ENCODE peak calls at places on chromosome 18, in nine cellular contexts. One of them, this sample, is unnamed.

GRCh38 chr18:74508821-74509225 is 12.7 kb downstream of the CNDP2 start:
- DNase-seq in mammary epithelial cell: no peak
- DNase-seq in spleen: peak
- DNase-seq in GM20000: no peak
- DNase-seq in lower lobe of right lung: no peak
- DNase-seq in bronchial epithelial cell: no peak
- DNase-seq in choroid plexus epithelial cell: no peak
- DNase-seq in mucosa of descending colon: no peak
- DNase-seq in fibroblast of mammary gland: no peak
- DNase-seq in this sample: peak

GRCh38 chr18:11393486-11393885 is 215.9 kb upstream of the SLC35G4 start:
- DNase-seq in mammary epithelial cell: no peak
- DNase-seq in spleen: no peak
- DNase-seq in GM20000: no peak
- DNase-seq in lower lobe of right lung: no peak
- DNase-seq in bronchial epithelial cell: no peak
- DNase-seq in choroid plexus epithelial cell: no peak
- DNase-seq in mucosa of descending colon: no peak
- DNase-seq in fibroblast of mammary gland: no peak
- DNase-seq in this sample: peak

GRCh38 chr18:48541026-48541746 is 2.4 kb downstream of the CTIF start:
- DNase-seq in mammary epithelial cell: peak
- DNase-seq in spleen: peak
- DNase-seq in GM20000: peak
- DNase-seq in lower lobe of right lung: peak
- DNase-seq in bronchial epithelial cell: peak
- DNase-seq in choroid plexus epithelial cell: peak
- DNase-seq in mucosa of descending colon: peak
- DNase-seq in fibroblast of mammary gland: peak
- DNase-seq in this sample: peak

GRCh38 chr18:49520661-49521145 is 33.7 kb upstream of the C18orf32 start:
- DNase-seq in mammary epithelial cell: peak
- DNase-seq in spleen: no peak
- DNase-seq in GM20000: no peak
- DNase-seq in lower lobe of right lung: no peak
- DNase-seq in bronchial epithelial cell: peak
- DNase-seq in choroid plexus epithelial cell: peak
- DNase-seq in mucosa of descending colon: no peak
- DNase-seq in fibroblast of mammary gland: peak
- DNase-seq in this sample: peak

GRCh38 chr18:7987284-7987976 is 420.3 kb downstream of the PTPRM start:
- DNase-seq in mammary epithelial cell: peak
- DNase-seq in spleen: no peak
- DNase-seq in GM20000: no peak
- DNase-seq in lower lobe of right lung: no peak
- DNase-seq in bronchial epithelial cell: peak
- DNase-seq in choroid plexus epithelial cell: peak
- DNase-seq in mucosa of descending colon: no peak
- DNase-seq in fibroblast of mammary gland: peak
- DNase-seq in this sample: peak

GRCh38 chr18:32019251-32019943 is 772 bp downstream of the RNF125 start:
- DNase-seq in mammary epithelial cell: peak
- DNase-seq in spleen: peak
- DNase-seq in GM20000: peak
- DNase-seq in lower lobe of right lung: peak
- DNase-seq in bronchial epithelial cell: peak
- DNase-seq in choroid plexus epithelial cell: peak
- DNase-seq in mucosa of descending colon: peak
- DNase-seq in fibroblast of mammary gland: peak
- DNase-seq in this sample: peak

GRCh38 chr18:48832961-48833700 is 117.6 kb downstream of the SMAD7 start:
- DNase-seq in mammary epithelial cell: peak
- DNase-seq in spleen: peak
- DNase-seq in GM20000: no peak
- DNase-seq in lower lobe of right lung: peak
- DNase-seq in bronchial epithelial cell: peak
- DNase-seq in choroid plexus epithelial cell: no peak
- DNase-seq in mucosa of descending colon: peak
- DNase-seq in fibroblast of mammary gland: peak
- DNase-seq in this sample: peak

GRCh38 chr18:59617468-59617932 is 79.7 kb downstream of the CCBE1 start:
- DNase-seq in mammary epithelial cell: peak
- DNase-seq in spleen: no peak
- DNase-seq in GM20000: no peak
- DNase-seq in lower lobe of right lung: no peak
- DNase-seq in bronchial epithelial cell: peak
- DNase-seq in choroid plexus epithelial cell: peak
- DNase-seq in mucosa of descending colon: no peak
- DNase-seq in fibroblast of mammary gland: no peak
- DNase-seq in this sample: no peak

GRCh38 chr18:39523281-39523680 is 1957.7 kb upstream of the CELF4 start:
- DNase-seq in mammary epithelial cell: peak
- DNase-seq in spleen: no peak
- DNase-seq in GM20000: no peak
- DNase-seq in lower lobe of right lung: no peak
- DNase-seq in bronchial epithelial cell: peak
- DNase-seq in choroid plexus epithelial cell: peak
- DNase-seq in mucosa of descending colon: no peak
- DNase-seq in fibroblast of mammary gland: peak
- DNase-seq in this sample: peak

GRCh38 chr18:48889115-48889941 is 61.4 kb downstream of the SMAD7 start:
- DNase-seq in mammary epithelial cell: no peak
- DNase-seq in spleen: peak
- DNase-seq in GM20000: no peak
- DNase-seq in lower lobe of right lung: no peak
- DNase-seq in bronchial epithelial cell: no peak
- DNase-seq in choroid plexus epithelial cell: peak
- DNase-seq in mucosa of descending colon: peak
- DNase-seq in fibroblast of mammary gland: no peak
- DNase-seq in this sample: no peak

GRCh38 chr18:1708006-1708405 is 803.3 kb downstream of the ADCYAP1 start:
- DNase-seq in mammary epithelial cell: peak
- DNase-seq in spleen: no peak
- DNase-seq in GM20000: no peak
- DNase-seq in lower lobe of right lung: no peak
- DNase-seq in bronchial epithelial cell: peak
- DNase-seq in choroid plexus epithelial cell: no peak
- DNase-seq in mucosa of descending colon: no peak
- DNase-seq in fibroblast of mammary gland: no peak
- DNase-seq in this sample: no peak

GRCh38 chr18:37754141-37754540 is 188.5 kb upstream of the CELF4 start:
- DNase-seq in mammary epithelial cell: no peak
- DNase-seq in spleen: no peak
- DNase-seq in GM20000: no peak
- DNase-seq in lower lobe of right lung: no peak
- DNase-seq in bronchial epithelial cell: peak
- DNase-seq in choroid plexus epithelial cell: no peak
- DNase-seq in mucosa of descending colon: no peak
- DNase-seq in fibroblast of mammary gland: no peak
- DNase-seq in this sample: no peak

GRCh38 chr18:23276456-23276855 is 141.2 kb downstream of the CABLES1 start:
- DNase-seq in mammary epithelial cell: no peak
- DNase-seq in spleen: no peak
- DNase-seq in GM20000: no peak
- DNase-seq in lower lobe of right lung: no peak
- DNase-seq in bronchial epithelial cell: no peak
- DNase-seq in choroid plexus epithelial cell: no peak
- DNase-seq in mucosa of descending colon: no peak
- DNase-seq in fibroblast of mammary gland: no peak
- DNase-seq in this sample: no peak

GRCh38 chr18:23453657-23454011 is 547 bp downstream of the RIOK3 start:
- DNase-seq in mammary epithelial cell: peak
- DNase-seq in spleen: no peak
- DNase-seq in GM20000: no peak
- DNase-seq in lower lobe of right lung: no peak
- DNase-seq in bronchial epithelial cell: peak
- DNase-seq in choroid plexus epithelial cell: peak
- DNase-seq in mucosa of descending colon: no peak
- DNase-seq in fibroblast of mammary gland: peak
- DNase-seq in this sample: peak

GRCh38 chr18:57505231-57505630 is 70.1 kb downstream of the ONECUT2 start:
- DNase-seq in mammary epithelial cell: no peak
- DNase-seq in spleen: no peak
- DNase-seq in GM20000: no peak
- DNase-seq in lower lobe of right lung: no peak
- DNase-seq in bronchial epithelial cell: no peak
- DNase-seq in choroid plexus epithelial cell: no peak
- DNase-seq in mucosa of descending colon: no peak
- DNase-seq in fibroblast of mammary gland: no peak
- DNase-seq in this sample: no peak

GRCh38 chr18:49050462-49050861 is 99.7 kb upstream of the SMAD7 start:
- DNase-seq in mammary epithelial cell: no peak
- DNase-seq in spleen: no peak
- DNase-seq in GM20000: no peak
- DNase-seq in lower lobe of right lung: no peak
- DNase-seq in bronchial epithelial cell: no peak
- DNase-seq in choroid plexus epithelial cell: no peak
- DNase-seq in mucosa of descending colon: no peak
- DNase-seq in fibroblast of mammary gland: no peak
- DNase-seq in this sample: no peak

GRCh38 chr18:48530399-48531081 is 8.3 kb upstream of the CTIF start:
- DNase-seq in mammary epithelial cell: no peak
- DNase-seq in spleen: no peak
- DNase-seq in GM20000: no peak
- DNase-seq in lower lobe of right lung: no peak
- DNase-seq in bronchial epithelial cell: no peak
- DNase-seq in choroid plexus epithelial cell: no peak
- DNase-seq in mucosa of descending colon: no peak
- DNase-seq in fibroblast of mammary gland: no peak
- DNase-seq in this sample: no peak

GRCh38 chr18:62771494-62771893 is 56.2 kb downstream of the PHLPP1 start:
- DNase-seq in mammary epithelial cell: no peak
- DNase-seq in spleen: no peak
- DNase-seq in GM20000: peak
- DNase-seq in lower lobe of right lung: no peak
- DNase-seq in bronchial epithelial cell: no peak
- DNase-seq in choroid plexus epithelial cell: no peak
- DNase-seq in mucosa of descending colon: no peak
- DNase-seq in fibroblast of mammary gland: no peak
- DNase-seq in this sample: no peak

DNA sequence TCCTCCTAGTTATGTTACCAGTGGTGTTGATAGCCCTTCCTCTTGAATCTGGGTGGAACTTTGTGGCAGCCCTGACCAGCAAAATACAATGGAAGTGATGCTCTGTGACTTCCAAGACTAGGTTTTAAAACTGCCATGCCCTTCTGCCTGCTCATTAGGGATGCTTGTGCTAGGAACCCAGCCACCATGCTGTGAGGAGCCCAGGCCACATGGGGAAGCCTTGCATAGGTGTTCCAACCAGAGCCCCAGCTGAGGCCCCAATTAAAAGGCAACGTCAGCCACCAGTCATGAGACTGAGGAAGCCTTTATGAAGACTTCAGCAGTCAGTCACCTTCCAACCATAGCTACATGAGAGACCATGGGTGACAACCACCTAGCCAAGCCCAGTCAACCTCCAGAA is 14.0 kb upstream of the MAPRE2 start:
- DNase-seq in mammary epithelial cell: no peak
- DNase-seq in spleen: no peak
- DNase-seq in GM20000: no peak
- DNase-seq in lower lobe of right lung: no peak
- DNase-seq in bronchial epithelial cell: no peak
- DNase-seq in choroid plexus epithelial cell: no peak
- DNase-seq in mucosa of descending colon: no peak
- DNase-seq in fibroblast of mammary gland: no peak
- DNase-seq in this sample: no peak
- TF ChIP-seq CTCF in mammary epithelial cell: no peak
- TF ChIP-seq CTCF in spleen: no peak
- TF ChIP-seq CTCF in GM20000: no peak
- TF ChIP-seq CTCF in lower lobe of right lung: no peak
- TF ChIP-seq CTCF in bronchial epithelial cell: no peak
- TF ChIP-seq CTCF in choroid plexus epithelial cell: no peak
- TF ChIP-seq CTCF in mucosa of descending colon: no peak
- TF ChIP-seq CTCF in fibroblast of mammary gland: no peak
- TF ChIP-seq CTCF in this sample: no peak

DNA sequence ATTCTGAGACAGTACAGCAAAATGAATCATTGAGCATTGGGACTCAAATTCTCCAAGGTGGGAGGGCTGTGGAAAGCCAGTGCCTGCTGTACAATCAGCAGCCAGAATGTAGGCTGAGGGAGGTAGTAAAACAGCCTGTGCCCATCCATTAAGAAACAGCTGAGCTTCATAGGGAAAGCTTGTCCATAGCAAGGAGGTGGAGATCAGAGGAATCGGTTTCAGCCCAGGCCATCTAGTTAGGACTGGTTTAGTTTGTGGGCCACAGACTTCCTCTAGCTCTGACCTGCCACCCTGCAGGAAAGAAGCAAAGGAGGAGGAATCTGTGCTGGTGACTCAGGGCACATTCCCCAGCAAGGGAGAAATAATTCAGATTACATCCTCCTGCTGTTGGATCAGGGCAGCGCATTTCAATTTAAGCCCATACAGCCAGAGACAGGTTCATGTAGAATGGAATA is 333.4 kb downstream of the SETBP1 start:
- DNase-seq in mammary epithelial cell: peak
- DNase-seq in spleen: no peak
- DNase-seq in GM20000: no peak
- DNase-seq in lower lobe of right lung: no peak
- DNase-seq in bronchial epithelial cell: peak
- DNase-seq in choroid plexus epithelial cell: peak
- DNase-seq in mucosa of descending colon: no peak
- DNase-seq in fibroblast of mammary gland: peak
- DNase-seq in this sample: peak
- TF ChIP-seq CTCF in mammary epithelial cell: peak
- TF ChIP-seq CTCF in spleen: no peak
- TF ChIP-seq CTCF in GM20000: no peak
- TF ChIP-seq CTCF in lower lobe of right lung: no peak
- TF ChIP-seq CTCF in bronchial epithelial cell: peak
- TF ChIP-seq CTCF in choroid plexus epithelial cell: peak
- TF ChIP-seq CTCF in mucosa of descending colon: no peak
- TF ChIP-seq CTCF in fibroblast of mammary gland: peak
- TF ChIP-seq CTCF in this sample: peak

DNA sequence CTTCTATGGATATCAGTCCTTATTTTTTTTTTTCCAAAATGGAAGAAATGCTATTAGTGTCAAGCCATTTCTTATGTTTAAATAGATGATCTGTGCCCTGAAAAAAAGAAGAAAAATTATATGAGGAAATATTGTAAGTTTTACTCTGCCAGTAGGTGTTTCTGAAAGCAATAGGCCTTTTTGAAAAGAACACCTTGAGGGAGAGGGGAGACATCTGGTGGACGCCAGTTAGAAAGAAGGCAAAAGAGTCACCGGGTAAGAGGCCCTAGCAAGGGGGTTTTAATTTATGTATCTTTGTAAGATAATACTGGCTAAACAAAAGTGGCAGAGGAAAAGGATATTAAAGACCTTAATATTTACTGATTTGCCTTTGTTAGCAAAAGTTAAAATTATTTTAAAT is 56.1 kb downstream of the DYNAP start:
- DNase-seq in mammary epithelial cell: peak
- DNase-seq in spleen: no peak
- DNase-seq in GM20000: peak
- DNase-seq in lower lobe of right lung: no peak
- DNase-seq in bronchial epithelial cell: peak
- DNase-seq in choroid plexus epithelial cell: peak
- DNase-seq in mucosa of descending colon: no peak
- DNase-seq in fibroblast of mammary gland: peak
- DNase-seq in this sample: peak
- TF ChIP-seq CTCF in mammary epithelial cell: peak
- TF ChIP-seq CTCF in spleen: no peak
- TF ChIP-seq CTCF in GM20000: no peak
- TF ChIP-seq CTCF in lower lobe of right lung: peak
- TF ChIP-seq CTCF in bronchial epithelial cell: peak
- TF ChIP-seq CTCF in choroid plexus epithelial cell: peak
- TF ChIP-seq CTCF in mucosa of descending colon: no peak
- TF ChIP-seq CTCF in fibroblast of mammary gland: peak
- TF ChIP-seq CTCF in this sample: peak

GRCh38 chr18:80247403-80247916 is at the start of gene PARD6G:
- DNase-seq in mammary epithelial cell: peak
- DNase-seq in spleen: peak
- DNase-seq in GM20000: peak
- DNase-seq in lower lobe of right lung: peak
- DNase-seq in bronchial epithelial cell: no peak
- DNase-seq in choroid plexus epithelial cell: peak
- DNase-seq in mucosa of descending colon: peak
- DNase-seq in fibroblast of mammary gland: peak
- DNase-seq in this sample: peak
- TF ChIP-seq CTCF in mammary epithelial cell: no peak
- TF ChIP-seq CTCF in spleen: no peak
- TF ChIP-seq CTCF in GM20000: no peak
- TF ChIP-seq CTCF in lower lobe of right lung: no peak
- TF ChIP-seq CTCF in bronchial epithelial cell: peak
- TF ChIP-seq CTCF in choroid plexus epithelial cell: peak
- TF ChIP-seq CTCF in mucosa of descending colon: no peak
- TF ChIP-seq CTCF in fibroblast of mammary gland: no peak
- TF ChIP-seq CTCF in this sample: peak

This sample was measured in cardiac fibroblast.